ENCODE peak calls at places on chromosomes 1 and 21, in six cellular contexts. E is neural progenitor cell, Y is MM.1S, N is OCI-LY7, O is PC-3, C is HCT116. B is an unnamed sample.

GRCh38 chr1:54475357-54476230 is 69.4 kb upstream of the SSBP3 start:
- DNase-seq in E (peak), Y (no peak), N (no peak), O (no peak), C (no peak), B (peak)

GRCh38 chr1:23389846-23390321 is 20.2 kb upstream of the ZNF436 start:
- DNase-seq in E (no peak), Y (no peak), N (no peak), O (no peak), C (no peak), B (no peak)

GRCh38 chr1:14968251-14968812 is 185.2 kb upstream of the TMEM51 start:
- DNase-seq in E (peak), Y (no peak), N (no peak), O (peak), C (no peak), B (peak)

GRCh38 chr1:169102567-169102966 is 3.9 kb upstream of the ATP1B1 start:
- DNase-seq in E (peak), Y (no peak), N (no peak), O (peak), C (no peak), B (peak)

GRCh38 chr1:211546543-211546942 is 32.4 kb downstream of the SLC30A1 start:
- DNase-seq in E (no peak), Y (no peak), N (no peak), O (no peak), C (no peak), B (no peak)

GRCh38 chr1:214989341-214989740 is 93.2 kb upstream of the KCNK2 start:
- DNase-seq in E (no peak), Y (no peak), N (no peak), O (peak), C (no peak), B (no peak)

GRCh38 chr1:5639323-5639722 is 352.9 kb downstream of the NPHP4 start:
- DNase-seq in E (no peak), Y (no peak), N (no peak), O (no peak), C (no peak), B (no peak)

GRCh38 chr1:45622891-45623394 is 911 bp downstream of the CCDC17 start:
- DNase-seq in E (peak), Y (no peak), N (no peak), O (no peak), C (no peak), B (no peak)

GRCh38 chr1:30471307-30471706 is 252.1 kb downstream of the MATN1 start:
- DNase-seq in E (no peak), Y (no peak), N (no peak), O (no peak), C (peak), B (no peak)

GRCh38 chr1:64755356-64755755 is 10.5 kb downstream of the RAVER2 start:
- DNase-seq in E (no peak), Y (no peak), N (no peak), O (no peak), C (no peak), B (no peak)

GRCh38 chr1:150165622-150166612 is 16.2 kb downstream of the PLEKHO1 start:
- DNase-seq in E (peak), Y (peak), N (peak), O (peak), C (peak), B (peak)

GRCh38 chr1:171433451-171433850 is 51.9 kb upstream of the PRRC2C start:
- DNase-seq in E (no peak), Y (no peak), N (no peak), O (peak), C (no peak), B (no peak)

GRCh38 chr1:245588250-245588649 is 433.5 kb downstream of the KIF26B start:
- DNase-seq in E (peak), Y (no peak), N (no peak), O (no peak), C (no peak), B (no peak)

GRCh38 chr1:78236711-78237110 is 190.9 kb downstream of the GIPC2 start:
- DNase-seq in E (no peak), Y (no peak), N (no peak), O (peak), C (no peak), B (no peak)

GRCh38 chr1:244941121-244941520 is 76.8 kb upstream of the HNRNPU start:
- DNase-seq in E (no peak), Y (no peak), N (peak), O (no peak), C (no peak), B (no peak)

GRCh38 chr1:47575855-47576757 is 138.3 kb downstream of the FOXD2 start:
- DNase-seq in E (no peak), Y (no peak), N (no peak), O (no peak), C (no peak), B (no peak)

GRCh38 chr1:117573386-117574040 is 32.3 kb upstream of the TENT5C start:
- DNase-seq in E (no peak), Y (no peak), N (no peak), O (peak), C (no peak), B (peak)

GRCh38 chr1:42690477-42691156 is 8.4 kb downstream of the YBX1 start:
- DNase-seq in E (no peak), Y (no peak), N (no peak), O (no peak), C (no peak), B (no peak)

GRCh38 chr1:10665930-10666850 is 130.3 kb downstream of the CASZ1 start:
- DNase-seq in E (no peak), Y (no peak), N (no peak), O (no peak), C (no peak), B (no peak)

GRCh38 chr1:84691139-84691783 is 1.0 kb upstream of the SSX2IP start:
- DNase-seq in E (peak), Y (no peak), N (peak), O (peak), C (no peak), B (no peak)

GRCh38 chr1:40314721-40315238 is 2.3 kb downstream of the COL9A2 start:
- DNase-seq in E (peak), Y (no peak), N (no peak), O (no peak), C (no peak), B (no peak)

GRCh38 chr1:198656500-198656932 is 17.7 kb downstream of the PTPRC start:
- DNase-seq in E (no peak), Y (no peak), N (peak), O (peak), C (no peak), B (peak)

GRCh38 chr21:34992736-34993135 is 56.4 kb downstream of the RUNX1 start:
- DNase-seq in E (no peak), Y (no peak), N (no peak), O (no peak), C (no peak), B (no peak)

GRCh38 chr1:37068897-37069296 is 34.6 kb upstream of the GRIK3 start:
- DNase-seq in E (no peak), Y (no peak), N (no peak), O (no peak), C (no peak), B (no peak)

GRCh38 chr1:69129538-69129937 is 438.2 kb upstream of the LRRC7 start:
- DNase-seq in E (peak), Y (no peak), N (no peak), O (no peak), C (no peak), B (no peak)

GRCh38 chr1:28208818-28209441 is 23.9 kb downstream of the DNAJC8 start:
- DNase-seq in E (peak), Y (peak), N (peak), O (peak), C (peak), B (peak)

GRCh38 chr1:228039006-228039481 is 32.2 kb downstream of the WNT3A start:
- DNase-seq in E (no peak), Y (no peak), N (no peak), O (no peak), C (no peak), B (no peak)

GRCh38 chr21:38544681-38545080 is 46.4 kb upstream of the ERG start:
- DNase-seq in E (no peak), Y (no peak), N (no peak), O (peak), C (no peak), B (peak)

GRCh38 chr1:64488862-64489261 is 18.9 kb downstream of the CACHD1 start:
- DNase-seq in E (no peak), Y (no peak), N (no peak), O (no peak), C (no peak), B (no peak)

GRCh38 chr1:112507896-112508241 is 896 bp upstream of the WNT2B start:
- DNase-seq in E (peak), Y (no peak), N (peak), O (peak), C (no peak), B (peak)

GRCh38 chr1:39178541-39179431 is 25.7 kb upstream of the MACF1 start:
- DNase-seq in E (peak), Y (no peak), N (no peak), O (peak), C (peak), B (peak)

GRCh38 chr1:236844499-236845271 is 49.6 kb downstream of the MTR start:
- DNase-seq in E (no peak), Y (no peak), N (no peak), O (no peak), C (no peak), B (peak)

GRCh38 chr1:178243119-178243518 is 149.2 kb downstream of the RASAL2 start:
- DNase-seq in E (no peak), Y (no peak), N (no peak), O (no peak), C (no peak), B (no peak)

GRCh38 chr1:79716481-79716880 is 710.0 kb upstream of the ADGRL4 start:
- DNase-seq in E (peak), Y (no peak), N (no peak), O (peak), C (peak), B (peak)

GRCh38 chr1:30572192-30572591 is 151.2 kb downstream of the MATN1 start:
- DNase-seq in E (no peak), Y (no peak), N (no peak), O (no peak), C (no peak), B (no peak)

GRCh38 chr1:165748550-165748949 is 20.1 kb downstream of the TMCO1 start:
- DNase-seq in E (no peak), Y (no peak), N (no peak), O (no peak), C (no peak), B (no peak)

GRCh38 chr1:40153073-40153770 is 8.0 kb upstream of the RLF start:
- DNase-seq in E (peak), Y (peak), N (peak), O (peak), C (peak), B (peak)

GRCh38 chr1:182091083-182091482 is 29.6 kb upstream of the ZNF648 start:
- DNase-seq in E (no peak), Y (no peak), N (no peak), O (no peak), C (no peak), B (no peak)

GRCh38 chr1:41286486-41286885 is 44.4 kb upstream of the SCMH1 start:
- DNase-seq in E (peak), Y (no peak), N (no peak), O (no peak), C (no peak), B (no peak)

DNA sequence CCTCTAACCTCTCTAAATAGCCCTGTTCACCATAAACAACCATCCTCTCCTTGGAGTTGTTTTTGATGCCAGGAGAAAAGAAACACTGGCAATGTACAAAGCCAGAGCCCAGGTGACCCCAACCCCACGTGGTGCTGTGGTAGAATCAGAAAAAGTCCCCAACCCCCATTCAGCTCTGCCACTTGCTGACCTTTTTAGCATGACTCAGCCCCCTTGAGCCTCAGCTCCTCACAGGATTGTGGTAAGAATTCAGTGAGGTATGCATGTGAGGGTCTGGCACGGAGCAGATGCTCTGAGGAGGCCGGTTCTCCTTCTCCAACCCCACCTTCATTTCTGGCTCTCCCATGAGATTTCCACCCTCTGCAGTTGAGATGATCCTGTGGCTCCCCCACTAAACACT is 11.1 kb upstream of the CHI3L1 start:
- DNase-seq in E (no peak), Y (no peak), N (no peak), O (no peak), C (no peak), B (peak)
- TF ChIP-seq EZH2phosphoT487 in E (no peak), Y (no peak), N (no peak), O (no peak), C (no peak), B (no peak)

GRCh38 chr1:160963521-160963920 is 8.9 kb upstream of the ITLN2 start:
- DNase-seq in E (no peak), Y (no peak), N (no peak), O (no peak), C (no peak), B (no peak)
- TF ChIP-seq EZH2phosphoT487 in E (no peak), Y (no peak), N (no peak), O (no peak), C (no peak), B (no peak)

GRCh38 chr1:9529190-9529589 is 10.1 kb upstream of the SLC25A33 start:
- DNase-seq in E (no peak), Y (peak), N (no peak), O (peak), C (no peak), B (no peak)
- TF ChIP-seq EZH2phosphoT487 in E (no peak), Y (no peak), N (no peak), O (no peak), C (no peak), B (no peak)

DNA sequence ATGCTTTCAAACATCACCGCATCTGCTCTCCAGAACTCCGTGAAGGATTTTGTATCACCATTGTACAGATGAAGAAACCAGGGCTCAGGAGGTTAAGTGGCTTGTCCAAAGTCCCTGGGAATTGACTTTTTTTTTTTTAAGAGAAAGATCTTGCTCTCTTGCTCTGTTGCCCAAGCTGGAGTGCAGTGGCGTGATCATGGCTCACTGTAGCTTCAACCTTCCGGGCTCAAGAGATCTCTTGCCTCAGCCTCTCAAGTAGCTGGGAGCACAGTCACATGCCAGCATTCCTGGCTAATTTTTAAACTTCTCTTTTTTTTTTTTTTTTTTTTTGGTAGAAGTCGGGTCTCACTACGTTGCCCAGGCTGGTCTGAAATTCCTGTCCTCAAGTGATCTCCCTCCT is 6.9 kb upstream of the TAS1R2 start:
- DNase-seq in E (no peak), Y (no peak), N (no peak), O (no peak), C (no peak), B (no peak)
- TF ChIP-seq EZH2phosphoT487 in E (no peak), Y (no peak), N (no peak), O (no peak), C (no peak), B (no peak)

DNA sequence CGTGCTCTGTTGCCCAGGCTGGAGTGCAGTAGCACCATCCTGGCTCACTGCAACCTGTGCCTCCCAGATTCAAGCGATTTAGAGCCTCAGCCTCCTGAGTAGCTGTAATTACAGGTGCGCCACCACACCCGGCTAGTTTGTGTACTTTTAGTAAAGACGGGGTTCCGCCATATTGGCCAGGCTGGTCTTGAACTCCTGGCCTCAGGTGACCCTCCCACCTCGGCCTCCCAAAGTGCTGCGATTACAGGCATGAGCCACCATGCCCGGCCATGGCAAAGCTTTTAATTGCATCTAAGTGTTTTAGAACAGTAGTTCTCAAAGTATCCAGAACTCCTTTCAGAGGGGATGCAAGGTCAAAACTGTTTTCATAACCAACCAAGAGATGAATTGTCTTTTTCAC is 25.1 kb upstream of the IFNGR2 start:
- DNase-seq in E (no peak), Y (no peak), N (no peak), O (no peak), C (no peak), B (no peak)
- TF ChIP-seq EZH2phosphoT487 in E (no peak), Y (no peak), N (no peak), O (no peak), C (no peak), B (no peak)

B was measured in hepatocyte.